ENCODE peak calls at places on chromosomes 3 and 15, in seven cellular contexts. D is AG09319; E is left ventricle myocardium inferior; P is HAP-1; H is osteoblast; B is activated naive CD4-positive, alpha-beta T cell treated with Interleukin-2 at 50 U/mL for 16 hours; N is HFF-Myc. U is an unnamed sample.

GRCh38 chr3:27479816-27480543 is 4.2 kb downstream of the SLC4A7 start:
- DNase-seq in D (no peak), E (no peak), P (no peak), H (no peak), B (no peak), N (no peak), U (no peak)

GRCh38 chr15:89813381-89814111 is 1.1 kb downstream of the ANPEP start:
- DNase-seq in D (no peak), E (no peak), P (no peak), H (peak), B (no peak), N (no peak), U (no peak)

GRCh38 chr3:129040039-129040336 is 20.6 kb upstream of the GP9 start:
- DNase-seq in D (no peak), E (no peak), P (no peak), H (peak), B (no peak), N (no peak), U (no peak)

GRCh38 chr3:58996730-58997129 is 53.1 kb downstream of the CFAP20DC start:
- DNase-seq in D (no peak), E (no peak), P (no peak), H (no peak), B (no peak), N (no peak), U (no peak)

GRCh38 chr3:32850226-32850625 is 32.4 kb downstream of the TRIM71 start:
- DNase-seq in D (no peak), E (no peak), P (peak), H (no peak), B (no peak), N (no peak), U (no peak)

GRCh38 chr3:114650808-114651207 is 357.0 kb downstream of the TIGIT start:
- DNase-seq in D (no peak), E (no peak), P (no peak), H (peak), B (no peak), N (peak), U (no peak)

GRCh38 chr15:53979051-53979788 is 979 bp downstream of the UNC13C start:
- DNase-seq in D (no peak), E (no peak), P (no peak), H (peak), B (no peak), N (no peak), U (no peak)

GRCh38 chr3:161700998-161701397 is 204.4 kb downstream of the OTOL1 start:
- DNase-seq in D (no peak), E (no peak), P (no peak), H (no peak), B (no peak), N (no peak), U (no peak)

GRCh38 chr3:134312873-134313838 is 61.1 kb downstream of the AMOTL2 start:
- DNase-seq in D (no peak), E (peak), P (no peak), H (peak), B (no peak), N (no peak), U (peak)

GRCh38 chr15:74235962-74236361 is at the start of gene CCDC33:
- DNase-seq in D (no peak), E (no peak), P (no peak), H (peak), B (no peak), N (no peak), U (no peak)

GRCh38 chr3:106339551-106339950 is 470.7 kb upstream of the CBLB start:
- DNase-seq in D (no peak), E (no peak), P (no peak), H (no peak), B (no peak), N (no peak), U (no peak)

GRCh38 chr3:101638262-101638745 is 38.6 kb downstream of the ZBTB11 start:
- DNase-seq in D (no peak), E (no peak), P (no peak), H (peak), B (no peak), N (no peak), U (no peak)

GRCh38 chr3:120487079-120487693 is 36.4 kb upstream of the FSTL1 start:
- DNase-seq in D (peak), E (peak), P (no peak), H (peak), B (no peak), N (peak), U (no peak)

GRCh38 chr3:158098834-158099424 is 7.3 kb downstream of the SHOX2 start:
- DNase-seq in D (no peak), E (no peak), P (no peak), H (peak), B (no peak), N (no peak), U (no peak)

U was measured in neuronal stem cell.